ENCODE peak calls at places on chromosomes 5 and 9, in four cellular contexts. One of them, this sample, is unnamed.

GRCh38 chr5:180133060-180133459 is 61.5 kb upstream of the RNF130 start:
- DNase-seq in astrocyte of the spinal cord: no peak
- DNase-seq in right atrium auricular region: peak; percentile 43
- DNase-seq in immature natural killer cell: no peak
- DNase-seq in this sample: no peak

GRCh38 chr5:171422902-171423663 is 3.6 kb downstream of the FGF18 start:
- DNase-seq in right atrium auricular region: peak; percentile 57
- DNase-seq in astrocyte of the spinal cord: no peak
- DNase-seq in immature natural killer cell: no peak
- DNase-seq in this sample: no peak

GRCh38 chr5:120449501-120449900 is 14.6 kb upstream of the PRR16 start:
- DNase-seq in immature natural killer cell: no peak
- DNase-seq in astrocyte of the spinal cord: peak; percentile 17
- DNase-seq in right atrium auricular region: no peak
- DNase-seq in this sample: no peak

GRCh38 chr9:116234091-116234490 is 80.5 kb downstream of the PAPPA start:
- DNase-seq in immature natural killer cell: no peak
- DNase-seq in astrocyte of the spinal cord: peak; percentile 96
- DNase-seq in right atrium auricular region: no peak
- DNase-seq in this sample: no peak

GRCh38 chr5:123066016-123066415 is 23.0 kb upstream of the PRDM6 start:
- DNase-seq in right atrium auricular region: no peak
- DNase-seq in immature natural killer cell: no peak
- DNase-seq in astrocyte of the spinal cord: no peak
- DNase-seq in this sample: no peak

GRCh38 chr5:129419292-129419691 is 40.8 kb upstream of the ADAMTS19 start:
- DNase-seq in right atrium auricular region: no peak
- DNase-seq in astrocyte of the spinal cord: no peak
- DNase-seq in immature natural killer cell: no peak
- DNase-seq in this sample: no peak

GRCh38 chr9:13213337-13213736 is 66.2 kb downstream of the MPDZ start:
- DNase-seq in right atrium auricular region: no peak
- DNase-seq in astrocyte of the spinal cord: peak; percentile 53
- DNase-seq in immature natural killer cell: no peak
- DNase-seq in this sample: no peak

GRCh38 chr5:150469718-150470470 is 20.4 kb upstream of the RPS14 start:
- DNase-seq in immature natural killer cell: no peak
- DNase-seq in astrocyte of the spinal cord: peak; percentile 97
- DNase-seq in right atrium auricular region: no peak
- DNase-seq in this sample: no peak

GRCh38 chr9:117516676-117517632 is 102.1 kb upstream of the ASTN2 start:
- DNase-seq in right atrium auricular region: no peak
- DNase-seq in astrocyte of the spinal cord: no peak
- DNase-seq in immature natural killer cell: no peak
- DNase-seq in this sample: no peak

GRCh38 chr5:159286420-159287035 is 23.4 kb downstream of the UBLCP1 start:
- DNase-seq in right atrium auricular region: no peak
- DNase-seq in immature natural killer cell: peak; percentile 12
- DNase-seq in astrocyte of the spinal cord: peak; percentile 48
- DNase-seq in this sample: no peak

GRCh38 chr9:28264368-28264767 is 691.1 kb upstream of the C9orf72 start:
- DNase-seq in astrocyte of the spinal cord: peak; percentile 14
- DNase-seq in right atrium auricular region: no peak
- DNase-seq in immature natural killer cell: no peak
- DNase-seq in this sample: no peak

GRCh38 chr5:9787813-9788600 is 157.9 kb upstream of the TAS2R1 start:
- DNase-seq in immature natural killer cell: no peak
- DNase-seq in astrocyte of the spinal cord: no peak
- DNase-seq in right atrium auricular region: no peak
- DNase-seq in this sample: no peak

GRCh38 chr5:16773990-16774389 is 157.2 kb upstream of the RETREG1 start:
- DNase-seq in astrocyte of the spinal cord: no peak
- DNase-seq in immature natural killer cell: no peak
- DNase-seq in right atrium auricular region: no peak
- DNase-seq in this sample: no peak

GRCh38 chr9:133768371-133768858 is 30.3 kb upstream of the SARDH start:
- DNase-seq in right atrium auricular region: peak; percentile 26
- DNase-seq in immature natural killer cell: no peak
- DNase-seq in astrocyte of the spinal cord: no peak
- DNase-seq in this sample: no peak

GRCh38 chr9:115165233-115165632 is 47.3 kb upstream of the TNC start:
- DNase-seq in right atrium auricular region: no peak
- DNase-seq in immature natural killer cell: no peak
- DNase-seq in astrocyte of the spinal cord: no peak
- DNase-seq in this sample: no peak

GRCh38 chr5:90095292-90096060 is 314.1 kb downstream of the CETN3 start:
- DNase-seq in immature natural killer cell: no peak
- DNase-seq in astrocyte of the spinal cord: peak; percentile 20
- DNase-seq in right atrium auricular region: no peak
- DNase-seq in this sample: no peak

GRCh38 chr5:94969174-94969573 is 315.7 kb downstream of the MCTP1 start:
- DNase-seq in immature natural killer cell: no peak
- DNase-seq in astrocyte of the spinal cord: peak; percentile 69
- DNase-seq in right atrium auricular region: no peak
- DNase-seq in this sample: no peak

GRCh38 chr5:19767987-19768386 is 220.0 kb downstream of the CDH18 start:
- DNase-seq in immature natural killer cell: no peak
- DNase-seq in astrocyte of the spinal cord: peak; percentile 4
- DNase-seq in right atrium auricular region: no peak
- DNase-seq in this sample: no peak

GRCh38 chr5:34626036-34626435 is 30.1 kb upstream of the RAI14 start:
- DNase-seq in astrocyte of the spinal cord: peak; percentile 65
- DNase-seq in immature natural killer cell: no peak
- DNase-seq in right atrium auricular region: no peak
- DNase-seq in this sample: no peak

GRCh38 chr5:41876678-41877077 is 6.5 kb upstream of the OXCT1 start:
- DNase-seq in immature natural killer cell: no peak
- DNase-seq in astrocyte of the spinal cord: no peak
- DNase-seq in right atrium auricular region: no peak
- DNase-seq in this sample: no peak

GRCh38 chr5:140245354-140245753 is 57.5 kb downstream of the PFDN1 start:
- DNase-seq in immature natural killer cell: no peak
- DNase-seq in astrocyte of the spinal cord: no peak
- DNase-seq in right atrium auricular region: no peak
- DNase-seq in this sample: no peak